ENCODE peak calls at places on chromosomes 6 and 20, in ten cellular contexts. H is ELR, E is T-cell, G is NCI-H1436, S is choroid plexus epithelial cell, P is fibroblast of lung, D is Peyer's patch, N is breast epithelium, Y is hypothalamus, T is posterior cingulate gyrus. A is an unnamed sample.

GRCh38 chr20:8305449-8305978 is 173.4 kb downstream of the PLCB1 start:
- DNase-seq in H (peak), E (peak), G (peak), S (peak), P (peak), D (peak), N (no peak), Y (peak), T (peak), A (peak)

GRCh38 chr6:151524059-151524458 is 30.2 kb downstream of the CCDC170 start:
- DNase-seq in H (no peak), E (no peak), G (no peak), S (no peak), P (no peak), D (no peak), N (no peak), Y (no peak), T (no peak), A (peak)

GRCh38 chr6:90285611-90286381 is 10.8 kb downstream of the BACH2 start:
- DNase-seq in H (peak), E (no peak), G (no peak), S (peak), P (peak), D (no peak), N (peak), Y (peak), T (peak), A (peak)

GRCh38 chr6:144377586-144377985 is 92.5 kb downstream of the UTRN start:
- DNase-seq in H (peak), E (no peak), G (no peak), S (peak), P (peak), D (no peak), N (no peak), Y (no peak), T (no peak), A (peak)

GRCh38 chr6:142857609-142858195 is 87.3 kb downstream of the HIVEP2 start:
- DNase-seq in H (no peak), E (peak), G (no peak), S (no peak), P (no peak), D (no peak), N (no peak), Y (no peak), T (no peak), A (no peak)

GRCh38 chr6:104614394-104614793 is 245.3 kb downstream of the HACE1 start:
- DNase-seq in H (no peak), E (no peak), G (no peak), S (no peak), P (no peak), D (no peak), N (no peak), Y (no peak), T (no peak), A (no peak)

GRCh38 chr6:74447013-74447412 is 751.0 kb downstream of the CD109 start:
- DNase-seq in H (peak), E (no peak), G (no peak), S (peak), P (peak), D (no peak), N (no peak), Y (no peak), T (no peak), A (peak)

GRCh38 chr20:21303872-21304586 is 898 bp downstream of the XRN2 start:
- DNase-seq in H (no peak), E (no peak), G (no peak), S (peak), P (peak), D (no peak), N (no peak), Y (no peak), T (no peak), A (no peak)

GRCh38 chr6:129031051-129031599 is 148.2 kb downstream of the LAMA2 start:
- DNase-seq in H (peak), E (no peak), G (no peak), S (peak), P (peak), D (no peak), N (no peak), Y (no peak), T (no peak), A (peak)

GRCh38 chr20:51237278-51237677 is 214.4 kb upstream of the KCNG1 start:
- DNase-seq in H (no peak), E (no peak), G (no peak), S (peak), P (no peak), D (no peak), N (no peak), Y (no peak), T (no peak), A (peak)

GRCh38 chr20:63167026-63167917 is 48.7 kb downstream of the YTHDF1 start:
- DNase-seq in H (peak), E (no peak), G (no peak), S (no peak), P (no peak), D (no peak), N (no peak), Y (no peak), T (no peak), A (no peak)

GRCh38 chr6:53095716-53096115 is 30.5 kb downstream of the FBXO9 start:
- DNase-seq in H (peak), E (no peak), G (no peak), S (no peak), P (no peak), D (no peak), N (no peak), Y (no peak), T (no peak), A (peak)

GRCh38 chr6:145087034-145087433 is 648.3 kb downstream of the EPM2A start:
- DNase-seq in H (peak), E (no peak), G (no peak), S (peak), P (no peak), D (no peak), N (no peak), Y (no peak), T (no peak), A (peak)

GRCh38 chr6:36201612-36202011 is 5.1 kb downstream of the BRPF3 start:
- DNase-seq in H (no peak), E (no peak), G (no peak), S (no peak), P (no peak), D (no peak), N (no peak), Y (no peak), T (no peak), A (no peak)

GRCh38 chr20:1688886-1689538 is 31.4 kb upstream of the SIRPG start:
- DNase-seq in H (no peak), E (no peak), G (no peak), S (no peak), P (no peak), D (no peak), N (no peak), Y (no peak), T (no peak), A (no peak)

GRCh38 chr6:107621216-107621940 is 131.5 kb downstream of the SOBP start:
- DNase-seq in H (no peak), E (no peak), G (no peak), S (no peak), P (no peak), D (no peak), N (no peak), Y (no peak), T (no peak), A (no peak)

GRCh38 chr20:48817367-48818030 is 10.3 kb downstream of the PREX1 start:
- DNase-seq in H (no peak), E (no peak), G (no peak), S (no peak), P (no peak), D (no peak), N (no peak), Y (no peak), T (no peak), A (no peak)

GRCh38 chr6:20877008-20877937 is 343.0 kb downstream of the CDKAL1 start:
- DNase-seq in H (peak), E (no peak), G (no peak), S (peak), P (peak), D (peak), N (peak), Y (no peak), T (no peak), A (peak)

GRCh38 chr6:135129139-135129867 is 51.8 kb upstream of the MYB start:
- DNase-seq in H (no peak), E (peak), G (no peak), S (no peak), P (no peak), D (no peak), N (no peak), Y (no peak), T (no peak), A (no peak)

GRCh38 chr6:159691133-159691962 is 1.7 kb downstream of the SOD2 start:
- DNase-seq in H (peak), E (no peak), G (peak), S (peak), P (peak), D (no peak), N (no peak), Y (no peak), T (no peak), A (peak)

GRCh38 chr20:25016471-25016870 is 23.9 kb upstream of the APMAP start:
- DNase-seq in H (no peak), E (no peak), G (no peak), S (no peak), P (no peak), D (peak), N (no peak), Y (no peak), T (peak), A (no peak)

GRCh38 chr20:58553841-58554240 is 38.6 kb upstream of the APCDD1L start:
- DNase-seq in H (no peak), E (no peak), G (no peak), S (peak), P (peak), D (no peak), N (peak), Y (no peak), T (no peak), A (no peak)

GRCh38 chr20:10469599-10469998 is 34.5 kb downstream of the SLX4IP start:
- DNase-seq in H (peak), E (no peak), G (peak), S (peak), P (peak), D (no peak), N (peak), Y (peak), T (peak), A (peak)

GRCh38 chr20:63612276-63612931 is 14.5 kb downstream of the GMEB2 start:
- DNase-seq in H (no peak), E (no peak), G (no peak), S (no peak), P (peak), D (no peak), N (no peak), Y (no peak), T (no peak), A (no peak)

GRCh38 chr20:47985092-47985850 is 200.0 kb upstream of the SULF2 start:
- DNase-seq in H (peak), E (no peak), G (no peak), S (peak), P (no peak), D (no peak), N (no peak), Y (no peak), T (no peak), A (peak)

GRCh38 chr20:14698605-14699373 is 361.4 kb upstream of the FLRT3 start:
- DNase-seq in H (no peak), E (no peak), G (no peak), S (no peak), P (no peak), D (no peak), N (no peak), Y (no peak), T (no peak), A (no peak)

GRCh38 chr6:141744971-141745370 is 387.8 kb upstream of the GJE1 start:
- DNase-seq in H (no peak), E (no peak), G (no peak), S (peak), P (peak), D (no peak), N (no peak), Y (no peak), T (no peak), A (no peak)

GRCh38 chr6:146895772-146896061 is 296.9 kb downstream of the ADGB start:
- DNase-seq in H (no peak), E (no peak), G (no peak), S (no peak), P (no peak), D (no peak), N (no peak), Y (no peak), T (no peak), A (no peak)

GRCh38 chr20:34199183-34199582 is 42.0 kb upstream of the ASIP start:
- DNase-seq in H (no peak), E (no peak), G (no peak), S (no peak), P (no peak), D (no peak), N (no peak), Y (no peak), T (no peak), A (no peak)

GRCh38 chr6:39295538-39295937 is 18.7 kb downstream of the KCNK17 start:
- DNase-seq in H (peak), E (no peak), G (no peak), S (no peak), P (peak), D (no peak), N (no peak), Y (no peak), T (no peak), A (peak)

GRCh38 chr6:131060311-131060710 is 2.7 kb downstream of the EPB41L2 start:
- DNase-seq in H (peak), E (no peak), G (no peak), S (peak), P (no peak), D (no peak), N (no peak), Y (no peak), T (no peak), A (peak)

GRCh38 chr6:96995903-96996302 is 71.4 kb downstream of the KLHL32 start:
- DNase-seq in H (no peak), E (no peak), G (no peak), S (no peak), P (no peak), D (no peak), N (no peak), Y (no peak), T (no peak), A (no peak)

GRCh38 chr6:36807143-36807542 is 32.1 kb downstream of the CPNE5 start:
- DNase-seq in H (no peak), E (no peak), G (no peak), S (no peak), P (no peak), D (no peak), N (no peak), Y (no peak), T (no peak), A (no peak)

GRCh38 chr20:59823456-59823855 is 110.0 kb downstream of the SYCP2 start:
- DNase-seq in H (no peak), E (no peak), G (no peak), S (no peak), P (no peak), D (no peak), N (no peak), Y (no peak), T (no peak), A (no peak)

GRCh38 chr6:43833223-43833995 is 63.4 kb downstream of the VEGFA start:
- DNase-seq in H (peak), E (no peak), G (no peak), S (no peak), P (no peak), D (peak), N (no peak), Y (no peak), T (no peak), A (peak)

GRCh38 chr6:157531986-157532365 is 151.0 kb downstream of the ZDHHC14 start:
- DNase-seq in H (no peak), E (no peak), G (no peak), S (no peak), P (no peak), D (peak), N (no peak), Y (no peak), T (no peak), A (no peak)

GRCh38 chr6:3529232-3529631 is 72.4 kb upstream of the SLC22A23 start:
- DNase-seq in H (no peak), E (no peak), G (no peak), S (no peak), P (no peak), D (no peak), N (no peak), Y (no peak), T (no peak), A (no peak)

A was measured in EL.